ENCODE peak calls at places on chromosome 9, in six cellular contexts. U is choroid plexus epithelial cell; T is GM12865; C is CD4-positive, alpha-beta T cell; S is fibroblast of mammary gland; D is neural crest cell. O is an unnamed sample.
A peak's percentile ranks its signal among the peaks of the same experiment; 100 is the strongest.

GRCh38 chr9:135015986-135016640 is 71.4 kb upstream of the OLFM1 start:
- DNase-seq in S (no peak), C (no peak), T (no peak), U (no peak), D (no peak), O (no peak)

GRCh38 chr9:82062245-82062644 is 73.7 kb downstream of the SPATA31D1 start:
- DNase-seq in U (no peak), T (no peak), S (no peak), C (no peak), D (no peak), O (no peak)

GRCh38 chr9:18146329-18146728 is 327.6 kb upstream of the ADAMTSL1 start:
- DNase-seq in D (no peak), C (no peak), U (no peak), T (no peak), S (no peak), O (no peak)

GRCh38 chr9:132575005-132575609 is 7.3 kb upstream of the BARHL1 start:
- DNase-seq in D (peak; percentile 93), T (peak; percentile 62), S (peak; percentile 71), C (peak; percentile 18), U (peak; percentile 83), O (peak; percentile 92)

GRCh38 chr9:109449036-109449798 is 48.9 kb downstream of the PTPN3 start:
- DNase-seq in D (no peak), S (no peak), T (no peak), U (peak; percentile 37), C (no peak), O (no peak)

GRCh38 chr9:109507421-109507838 is 9.3 kb upstream of the PTPN3 start:
- DNase-seq in D (no peak), T (no peak), C (no peak), S (peak; percentile 89), U (peak; percentile 93), O (no peak)

GRCh38 chr9:120336021-120336752 is 243.8 kb downstream of the CDK5RAP2 start:
- DNase-seq in U (no peak), T (no peak), D (no peak), C (no peak), S (peak; percentile 71), O (no peak)

GRCh38 chr9:82031538-82032280 is 43.1 kb downstream of the SPATA31D1 start:
- DNase-seq in T (no peak), D (no peak), U (peak; percentile 82), S (peak; percentile 91), C (no peak), O (no peak)

GRCh38 chr9:127194881-127195713 is 69.5 kb upstream of the GARNL3 start:
- DNase-seq in U (no peak), S (no peak), D (no peak), T (no peak), C (no peak), O (peak; percentile 13)

GRCh38 chr9:90394866-90395265 is 247.8 kb downstream of the DIRAS2 start:
- DNase-seq in U (no peak), T (no peak), D (no peak), C (no peak), S (no peak), O (no peak)

GRCh38 chr9:85007753-85008152 is 338.2 kb downstream of the NTRK2 start:
- DNase-seq in U (no peak), C (no peak), S (no peak), T (no peak), D (no peak), O (no peak)

GRCh38 chr9:85004818-85005413 is 335.4 kb downstream of the NTRK2 start:
- DNase-seq in D (no peak), T (peak; percentile 6), U (no peak), S (peak; percentile 19), C (no peak), O (no peak)

GRCh38 chr9:85013703-85014102 is 344.2 kb downstream of the NTRK2 start:
- DNase-seq in D (no peak), S (no peak), U (no peak), C (no peak), T (no peak), O (no peak)

GRCh38 chr9:85009251-85009650 is 339.7 kb downstream of the NTRK2 start:
- DNase-seq in T (peak; percentile 54), U (no peak), C (no peak), S (no peak), D (no peak), O (no peak)

GRCh38 chr9:85008215-85008614 is 338.7 kb downstream of the NTRK2 start:
- DNase-seq in U (no peak), S (no peak), D (no peak), T (no peak), C (no peak), O (no peak)
- TF ChIP-seq CTCF in U (no peak), S (no peak), D (no peak), T (no peak), C (no peak), O (no peak)

GRCh38 chr9:138100711-138101349 is 223.2 kb downstream of the CACNA1B start:
- DNase-seq in S (no peak), T (peak; percentile 15), D (no peak), C (no peak), U (no peak), O (no peak)
- TF ChIP-seq CTCF in S (no peak), T (peak; percentile 33), D (no peak), C (no peak), U (no peak), O (no peak)

DNA sequence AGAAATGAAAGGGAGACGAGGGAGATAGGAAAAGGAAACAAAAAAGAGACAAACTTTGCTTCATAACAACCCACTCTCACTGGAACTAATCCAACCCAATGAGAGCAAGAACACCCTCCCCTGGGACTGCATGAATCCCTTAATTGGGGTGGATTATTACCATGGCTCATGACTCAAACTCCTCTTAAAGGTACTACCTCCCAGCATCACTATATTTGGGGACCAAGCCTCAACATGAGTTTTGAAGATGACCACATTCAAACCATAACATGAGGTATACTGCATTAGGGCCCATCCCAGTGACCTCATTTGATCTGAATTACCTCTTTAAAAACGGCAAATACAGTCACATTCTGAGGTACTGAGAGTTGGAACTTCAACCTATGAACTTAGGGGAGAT is 8.0 kb downstream of the MTAP start:
- DNase-seq in D (no peak), C (no peak), S (peak; percentile 91), T (no peak), U (peak; percentile 43), O (no peak)
- TF ChIP-seq CTCF in D (no peak), C (no peak), S (no peak), T (no peak), U (no peak), O (no peak)

DNA sequence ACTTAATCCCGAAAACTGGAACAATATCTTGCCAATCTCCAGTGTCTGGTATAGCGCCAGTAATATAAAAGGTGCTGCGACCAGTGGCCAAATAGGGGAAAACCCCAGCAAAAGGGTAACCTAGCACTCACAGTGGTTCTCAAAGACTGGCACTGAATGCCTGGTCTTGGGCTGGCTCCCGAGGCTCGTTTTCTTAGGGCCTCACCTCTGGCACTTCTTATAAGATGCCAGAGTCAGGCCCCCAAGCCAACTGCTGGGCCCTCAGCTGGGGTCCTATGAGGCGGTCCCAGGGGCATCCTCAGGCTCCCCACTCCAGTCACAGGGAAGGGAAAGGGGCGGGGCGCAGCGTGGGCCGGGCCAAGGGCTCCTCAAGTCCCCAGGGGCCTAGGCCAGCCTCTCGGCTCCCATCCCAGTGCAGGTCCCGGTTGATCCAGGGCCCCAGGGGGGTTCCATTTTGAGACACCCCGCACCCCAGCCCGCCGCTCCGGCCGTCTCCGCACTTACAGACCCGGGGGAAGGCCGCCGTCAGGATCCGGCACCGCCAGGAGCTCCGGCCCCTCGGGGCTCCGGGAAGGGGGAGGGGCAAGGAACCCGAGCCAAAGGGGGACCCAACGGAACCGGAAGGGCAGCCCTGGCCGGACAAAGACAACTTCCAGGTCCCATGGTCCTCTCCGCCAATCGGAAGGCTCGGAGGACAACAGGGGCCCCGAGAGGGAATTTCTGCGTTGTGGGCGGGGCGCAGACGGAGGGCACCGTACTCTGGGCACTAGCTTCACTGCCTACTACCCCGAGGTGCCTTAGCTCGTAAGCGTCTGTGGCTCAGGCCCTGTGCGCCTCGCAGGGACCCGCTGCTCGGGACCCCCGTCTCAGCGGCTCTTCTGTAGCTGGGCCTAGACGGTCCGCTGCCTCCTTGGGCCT is at the start of gene ZBTB26:
- DNase-seq in D (peak; percentile 84), C (peak; percentile 87), S (peak; percentile 88), U (peak; percentile 92), T (peak; percentile 94), O (peak; percentile 94)
- TF ChIP-seq CTCF in D (peak; percentile 27), C (no peak), S (no peak), U (no peak), T (no peak), O (no peak)

DNA sequence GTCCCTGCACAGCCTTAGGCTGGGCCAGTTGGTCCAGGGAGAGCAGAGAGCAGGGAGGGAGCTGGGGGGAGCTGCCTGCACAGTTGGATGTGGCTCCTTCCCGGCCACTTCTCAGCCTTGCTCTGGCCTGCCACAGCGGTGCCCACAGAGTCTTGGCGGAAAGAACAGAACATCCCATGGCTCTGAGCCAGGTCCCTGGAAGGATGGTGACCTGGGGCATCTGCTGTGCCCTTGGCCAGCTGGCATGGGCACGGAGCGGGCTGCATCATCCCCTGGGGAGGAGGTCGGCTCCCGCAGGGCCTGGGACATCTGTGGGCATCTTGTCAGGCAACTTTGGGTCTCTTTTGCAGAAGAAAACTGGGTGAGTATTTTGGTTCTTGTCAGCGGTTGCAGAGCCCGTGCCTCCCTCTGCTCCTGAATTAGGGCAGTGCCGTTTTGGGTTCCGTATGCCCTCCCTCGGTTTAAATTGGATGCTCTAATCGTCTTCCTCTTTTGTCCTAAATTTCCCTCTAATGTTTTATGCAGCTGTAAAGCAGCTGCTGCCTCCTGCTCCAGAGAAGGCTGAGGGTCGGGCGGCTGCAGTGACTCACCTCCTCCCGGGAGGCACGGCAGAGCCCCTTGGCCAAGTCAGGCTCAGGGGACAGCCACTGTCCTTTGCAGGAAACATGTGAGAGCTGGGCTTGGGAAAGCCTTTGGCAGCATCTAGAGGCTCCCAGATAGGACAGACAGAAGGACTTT is 10.5 kb upstream of the NACC2 start:
- DNase-seq in D (no peak), C (no peak), S (peak; percentile 31), U (peak; percentile 34), T (no peak), O (no peak)
- TF ChIP-seq CTCF in D (no peak), C (no peak), S (no peak), U (no peak), T (no peak), O (no peak)

DNA sequence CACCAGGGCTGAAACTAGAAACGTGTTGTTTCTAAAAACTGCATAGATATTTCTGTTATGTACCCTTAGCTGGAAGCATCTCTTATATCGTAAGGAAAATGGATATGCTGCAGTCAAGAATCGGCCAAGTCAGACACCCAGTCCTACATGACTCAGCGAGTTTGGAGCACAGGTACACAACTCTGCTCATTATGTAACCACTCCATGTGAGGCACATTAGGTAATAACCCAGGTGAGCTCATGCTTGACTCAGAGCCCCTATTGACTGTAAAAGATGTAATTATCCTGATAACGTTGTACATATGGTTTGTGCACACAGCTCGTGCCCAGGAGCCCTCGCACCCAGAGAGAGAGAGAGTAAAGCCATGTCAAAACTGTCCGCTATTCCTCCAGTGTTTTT is 593.7 kb upstream of the ACO1 start:
- DNase-seq in D (no peak), U (no peak), C (no peak), S (no peak), T (no peak), O (no peak)
- TF ChIP-seq CTCF in D (no peak), U (no peak), C (no peak), S (no peak), T (no peak), O (no peak)

DNA sequence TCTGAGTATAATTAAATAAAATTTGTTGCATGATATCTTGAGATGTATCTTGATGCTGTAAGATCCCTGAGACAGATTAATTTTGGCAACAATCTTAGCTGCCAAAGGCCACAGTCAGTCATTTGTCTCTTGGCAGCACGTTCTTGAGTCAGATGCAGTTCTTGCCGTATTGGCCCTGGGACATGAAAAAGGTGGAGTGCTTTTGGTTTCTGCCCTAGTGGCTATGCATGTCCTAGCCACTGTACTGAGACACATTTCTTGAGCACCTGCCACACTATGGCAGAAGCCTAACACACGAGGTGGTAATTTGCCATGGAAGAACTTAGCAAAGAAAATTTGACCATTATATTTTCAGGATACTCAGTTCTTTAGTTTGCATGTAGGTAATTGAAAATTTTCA is 45.0 kb upstream of the PHF2 start:
- DNase-seq in U (no peak), D (no peak), C (no peak), T (no peak), S (peak; percentile 22), O (no peak)
- TF ChIP-seq CTCF in U (peak; percentile 24), D (peak; percentile 43), C (no peak), T (no peak), S (peak; percentile 9), O (no peak)

O was measured in glutamatergic neuron.